ENCODE peak calls at places on chromosomes 12 and 14, in five cellular contexts. Z is NCI-H69; P is stimulated activated CD8-positive, alpha-beta memory T cell treated with anti-CD3 and anti-CD28 coated beads, Interleukin-7, amount 100 ng/mL, for 1 hour; M is SJSA1; J is astrocyte of the cerebellum. Q is an unnamed sample.

GRCh38 chr12:57627504-57628279 is 5.3 kb downstream of the B4GALNT1 start:
- DNase-seq in J (no peak), Z (no peak), M (peak), P (no peak), Q (no peak)

GRCh38 chr12:25495336-25496097 is 57.6 kb downstream of the LMNTD1 start:
- DNase-seq in P (no peak), J (peak), M (peak), Z (no peak), Q (peak)

GRCh38 chr12:96720363-96720705 is 186.7 kb upstream of the NEDD1 start:
- DNase-seq in M (peak), Z (peak), P (no peak), J (no peak), Q (no peak)

GRCh38 chr12:6626654-6627283 is 9.0 kb downstream of the LPAR5 start:
- DNase-seq in Z (peak), M (no peak), P (no peak), J (no peak), Q (no peak)

GRCh38 chr12:80165741-80166140 is 66.4 kb downstream of the OTOGL start:
- DNase-seq in J (no peak), M (no peak), Z (peak), P (no peak), Q (no peak)

GRCh38 chr12:9721394-9722092 is 11.4 kb downstream of the CLECL1 start:
- DNase-seq in P (no peak), J (no peak), M (peak), Z (peak), Q (no peak)

GRCh38 chr12:3206536-3207072 is 129.4 kb downstream of the TSPAN9 start:
- DNase-seq in P (no peak), M (no peak), Z (no peak), J (no peak), Q (no peak)

GRCh38 chr12:49086116-49086515 is 8.5 kb downstream of the DHH start:
- DNase-seq in Z (no peak), M (no peak), J (no peak), P (no peak), Q (no peak)

GRCh38 chr14:81478446-81478845 is 55.2 kb downstream of the SEL1L start:
- DNase-seq in J (no peak), M (no peak), Z (peak), P (no peak), Q (no peak)